ENCODE peak calls at places on chromosome 1, in nine cellular contexts. X, L, M, A, C, H, F, O and E are unnamed samples.

GRCh38 chr1:180251526-180252305 is 21.7 kb downstream of the LHX4 start:
- DNase-seq in X (no peak), L (no peak), M (no peak), A (no peak), C (no peak), H (no peak), F (no peak), O (no peak), E (no peak)

GRCh38 chr1:92929461-92929860 is 31.8 kb downstream of the DIPK1A start:
- DNase-seq in X (peak; percentile 41), L (no peak), M (no peak), A (no peak), C (no peak), H (peak; percentile 11), F (no peak), O (peak; percentile 12), E (no peak)

GRCh38 chr1:159930216-159930615 is 4.9 kb upstream of the TAGLN2 start:
- DNase-seq in X (no peak), L (no peak), M (no peak), A (no peak), C (no peak), H (no peak), F (no peak), O (no peak), E (no peak)

GRCh38 chr1:151989131-151989868 is 4.4 kb downstream of the S100A10 start:
- DNase-seq in X (no peak), L (peak; percentile 96), M (no peak), A (no peak), C (no peak), H (peak; percentile 91), F (no peak), O (no peak), E (peak; percentile 75)

GRCh38 chr1:208731976-208732821 is 488.0 kb upstream of the PLXNA2 start:
- DNase-seq in X (peak; percentile 63), L (no peak), M (no peak), A (peak; percentile 8), C (no peak), H (no peak), F (peak; percentile 83), O (peak; percentile 31), E (no peak)

GRCh38 chr1:54803761-54804470 is 2.8 kb upstream of the TTC22 start:
- DNase-seq in X (peak; percentile 26), L (peak; percentile 46), M (no peak), A (no peak), C (no peak), H (no peak), F (no peak), O (no peak), E (no peak)

GRCh38 chr1:24970926-24971530 is 41.0 kb upstream of the RUNX3 start:
- DNase-seq in X (no peak), L (no peak), M (no peak), A (no peak), C (no peak), H (no peak), F (no peak), O (no peak), E (peak; percentile 75)

GRCh38 chr1:56153276-56153675 is 426.1 kb downstream of the PLPP3 start:
- DNase-seq in X (no peak), L (no peak), M (no peak), A (no peak), C (no peak), H (no peak), F (no peak), O (no peak), E (no peak)

GRCh38 chr1:182389619-182390047 is 2.0 kb downstream of the GLUL start:
- DNase-seq in X (peak; percentile 54), L (peak; percentile 88), M (no peak), A (no peak), C (no peak), H (peak; percentile 20), F (no peak), O (no peak), E (peak; percentile 5)

GRCh38 chr1:156494309-156494895 is 6.2 kb downstream of the MEF2D start:
- DNase-seq in X (no peak), L (no peak), M (no peak), A (no peak), C (no peak), H (no peak), F (peak; percentile 7), O (no peak), E (no peak)

GRCh38 chr1:203663294-203663693 is 36.7 kb downstream of the ATP2B4 start:
- DNase-seq in X (no peak), L (no peak), M (peak; percentile 69), A (no peak), C (peak; percentile 99), H (peak; percentile 100), F (no peak), O (no peak), E (peak; percentile 66)

GRCh38 chr1:98468111-98468717 is 193.3 kb upstream of the SNX7 start:
- DNase-seq in X (peak; percentile 51), L (no peak), M (peak; percentile 39), A (peak; percentile 3), C (peak; percentile 2), H (peak; percentile 42), F (peak; percentile 15), O (peak; percentile 1), E (no peak)

GRCh38 chr1:96487961-96488360 is 233.6 kb upstream of the PTBP2 start:
- DNase-seq in X (no peak), L (no peak), M (no peak), A (no peak), C (no peak), H (peak; percentile 46), F (no peak), O (no peak), E (no peak)

GRCh38 chr1:229344139-229344538 is 1.3 kb upstream of the CCSAP start:
- DNase-seq in X (no peak), L (no peak), M (no peak), A (no peak), C (no peak), H (peak; percentile 6), F (no peak), O (no peak), E (peak; percentile 22)

GRCh38 chr1:109160054-109160840 is 46.3 kb downstream of the ELAPOR1 start:
- DNase-seq in X (no peak), L (no peak), M (no peak), A (no peak), C (no peak), H (no peak), F (no peak), O (no peak), E (no peak)

GRCh38 chr1:164774413-164774812 is 215.4 kb downstream of the PBX1 start:
- DNase-seq in X (no peak), L (no peak), M (no peak), A (no peak), C (no peak), H (no peak), F (no peak), O (no peak), E (no peak)
- TF ChIP-seq CTCF in X (no peak), L (no peak), M (peak; percentile 10), A (no peak), C (peak; percentile 24), H (no peak), F (no peak), O (no peak), E (no peak)

DNA sequence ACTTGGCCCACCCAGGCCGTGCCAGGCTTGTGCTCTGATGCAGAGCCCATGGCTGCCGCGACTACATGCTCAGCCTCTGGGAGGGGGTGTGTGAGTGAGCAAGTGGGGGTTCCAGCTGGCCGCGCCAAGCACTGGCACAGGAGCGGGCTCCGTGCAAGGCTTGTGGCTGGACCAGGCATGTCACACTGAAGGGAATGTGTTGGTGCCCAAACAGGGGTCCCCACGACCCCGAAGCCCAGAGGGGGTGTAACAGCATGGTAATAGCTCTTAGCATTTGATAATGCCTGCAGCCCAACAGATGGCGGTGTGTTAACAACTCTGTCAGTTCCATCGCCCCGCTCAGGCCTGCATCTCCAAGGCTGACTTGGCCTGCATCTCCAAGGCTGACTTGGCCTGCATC is 38.3 kb upstream of the CD46 start:
- DNase-seq in X (peak; percentile 5), L (no peak), M (no peak), A (no peak), C (no peak), H (no peak), F (no peak), O (no peak), E (peak; percentile 15)
- TF ChIP-seq CTCF in X (no peak), L (no peak), M (no peak), A (no peak), C (peak; percentile 33), H (no peak), F (no peak), O (peak; percentile 4), E (no peak)

GRCh38 chr1:112674986-112675727 is 698 bp downstream of the MOV10 start:
- DNase-seq in X (no peak), L (no peak), M (no peak), A (peak; percentile 84), C (no peak), H (peak; percentile 17), F (no peak), O (peak; percentile 70), E (peak; percentile 58)
- TF ChIP-seq CTCF in X (peak; percentile 12), L (no peak), M (peak; percentile 5), A (no peak), C (no peak), H (no peak), F (no peak), O (peak; percentile 18), E (no peak)

DNA sequence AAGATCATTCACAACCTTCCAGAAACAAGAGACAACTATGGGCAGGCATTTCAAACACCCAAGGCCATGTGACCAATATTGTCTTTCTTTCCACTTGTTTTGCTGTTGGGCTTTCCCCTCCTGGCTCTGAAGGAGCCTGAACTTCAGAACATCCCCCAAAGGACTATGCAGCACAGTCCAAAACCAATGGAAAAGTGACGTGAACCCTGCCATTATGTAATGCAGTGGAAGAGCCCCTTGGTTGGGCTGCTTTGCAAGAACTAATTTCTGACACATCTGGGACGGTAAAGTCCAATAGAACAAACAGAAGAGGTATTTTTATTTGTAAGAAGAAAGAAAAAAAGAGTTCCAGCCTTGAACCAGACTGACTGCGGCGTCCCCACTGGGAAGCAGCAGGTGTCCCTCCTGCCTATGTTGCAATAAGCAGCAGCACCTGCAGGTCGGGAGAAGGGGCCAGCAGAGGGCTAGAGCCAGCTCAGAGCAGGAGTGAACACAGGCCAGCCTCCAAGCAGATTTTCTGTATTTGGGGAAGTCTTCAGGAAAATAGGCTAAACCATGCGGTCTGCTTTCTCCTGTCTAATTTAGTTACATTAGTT is 116.7 kb downstream of the CDC7 start:
- DNase-seq in X (peak; percentile 62), L (no peak), M (no peak), A (peak; percentile 19), C (no peak), H (no peak), F (no peak), O (no peak), E (peak; percentile 22)
- TF ChIP-seq CTCF in X (peak; percentile 42), L (no peak), M (no peak), A (no peak), C (peak; percentile 14), H (no peak), F (no peak), O (peak; percentile 41), E (peak; percentile 22)